ENCODE peak calls at places on chromosomes 5 and 9, in five cellular contexts. O is adrenal gland, Q is dorsolateral prefrontal cortex, X is transverse colon, N is thyroid gland. B is an unnamed sample.

GRCh38 chr9:26502311-26502710 is 390.3 kb downstream of the CAAP1 start:
- DNase-seq in N (no peak), O (no peak), X (no peak), Q (no peak), B (no peak)

GRCh38 chr9:135282001-135282731 is 194.7 kb downstream of the OLFM1 start:
- DNase-seq in O (peak; percentile 95), Q (peak; percentile 78), X (peak; percentile 78), N (peak; percentile 92), B (peak; percentile 49)

GRCh38 chr5:135107101-135107500 is 73.1 kb upstream of the PITX1 start:
- DNase-seq in O (no peak), N (no peak), Q (peak; percentile 30), X (peak; percentile 43), B (peak; percentile 71)

GRCh38 chr5:40734986-40735385 is 20.8 kb downstream of the TTC33 start:
- DNase-seq in X (no peak), N (no peak), Q (no peak), O (no peak), B (no peak)

GRCh38 chr5:168047669-168048111 is 243.8 kb upstream of the WWC1 start:
- DNase-seq in O (no peak), Q (peak; percentile 43), X (no peak), N (peak; percentile 72), B (no peak)

GRCh38 chr5:32068561-32068960 is 105.6 kb downstream of the GOLPH3 start:
- DNase-seq in O (no peak), X (no peak), Q (no peak), N (no peak), B (no peak)

GRCh38 chr9:100933656-100934055 is 94.9 kb upstream of the PLPPR1 start:
- DNase-seq in O (no peak), Q (no peak), X (no peak), N (no peak), B (peak; percentile 14)

GRCh38 chr9:136885950-136886578 is at the start of gene TRAF2:
- DNase-seq in O (peak; percentile 99), X (peak; percentile 98), N (peak; percentile 97), Q (peak; percentile 100), B (peak; percentile 99)

GRCh38 chr9:100697339-100697738 is 119.5 kb downstream of the CAVIN4 start:
- DNase-seq in Q (no peak), O (no peak), X (no peak), N (no peak), B (no peak)

GRCh38 chr5:91223886-91224285 is 159.2 kb downstream of the ARRDC3 start:
- DNase-seq in O (no peak), N (no peak), X (no peak), Q (no peak), B (no peak)

GRCh38 chr5:127176769-127177168 is 103.5 kb upstream of the C5orf63 start:
- DNase-seq in X (no peak), Q (no peak), O (no peak), N (no peak), B (no peak)

GRCh38 chr5:151107738-151108520 is 27.1 kb upstream of the TNIP1 start:
- DNase-seq in X (peak; percentile 67), N (peak; percentile 87), Q (no peak), O (no peak), B (peak; percentile 81)

GRCh38 chr5:34494111-34494755 is 161.9 kb upstream of the RAI14 start:
- DNase-seq in O (no peak), N (no peak), X (no peak), Q (no peak), B (no peak)

DNA sequence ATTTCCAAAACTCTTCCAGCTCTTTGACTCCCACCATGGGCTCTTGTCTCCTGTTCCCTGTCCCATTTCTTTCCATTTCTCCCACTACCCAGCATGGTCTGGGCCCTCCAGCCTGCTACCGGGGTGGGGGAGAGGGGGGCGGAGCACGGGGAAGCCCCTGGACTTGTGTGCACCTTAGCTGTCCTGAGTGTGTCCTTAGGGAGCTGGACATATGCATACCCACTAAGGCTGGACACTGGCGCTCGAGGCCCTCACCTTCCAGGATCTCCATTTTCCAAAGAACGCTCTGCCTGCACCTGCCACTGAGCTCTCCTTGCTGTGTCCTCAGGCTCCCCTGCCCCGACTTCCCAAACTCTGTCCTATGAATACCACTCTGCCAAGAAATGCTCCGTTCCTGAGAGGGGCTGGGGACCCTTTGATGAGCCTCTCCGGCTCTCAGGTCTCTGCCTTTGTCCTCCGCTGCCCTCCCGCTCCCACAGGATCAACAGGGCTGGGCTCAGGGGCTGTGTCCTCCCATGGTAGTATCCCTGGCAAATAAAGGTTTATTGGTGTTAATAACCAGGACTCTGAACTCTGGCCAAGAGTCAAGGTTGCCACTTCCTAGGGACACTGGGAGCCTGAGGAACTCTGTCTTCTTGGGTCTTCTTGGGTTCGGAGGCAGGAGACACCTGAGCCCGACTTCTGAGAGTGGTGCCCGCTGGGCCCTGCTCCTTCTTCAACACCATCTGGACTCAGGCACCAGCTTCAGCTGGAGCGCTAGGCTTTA is 831 bp upstream of the SHROOM1 start:
- DNase-seq in N (no peak), Q (no peak), O (no peak), X (peak; percentile 63), B (no peak)
- H3K27me3 ChIP-seq in N (no peaks in the 10 kb centered on the region), Q (no peaks in the 10 kb centered on the region), O (no peaks in the 10 kb centered on the region), X (peaks cover 1% of the 10 kb centered on the region), B (no peaks in the 10 kb centered on the region)

GRCh38 chr5:173304591-173304988 is 23.6 kb downstream of the STC2 start:
- DNase-seq in O (no peak), Q (no peak), N (no peak), X (no peak), B (no peak)
- H3K27me3 ChIP-seq in O (peaks cover 5% of the 10 kb centered on the region), Q (no peaks in the 10 kb centered on the region), N (no peaks in the 10 kb centered on the region), X (peaks cover 17% of the 10 kb centered on the region), B (no peaks in the 10 kb centered on the region)

GRCh38 chr5:154542581-154542980 is 64.6 kb upstream of the HAND1 start:
- DNase-seq in X (no peak), Q (no peak), N (no peak), O (no peak), B (peak; percentile 58)
- H3K27me3 ChIP-seq in X (peaks cover 3% of the 10 kb centered on the region), Q (no peaks in the 10 kb centered on the region), N (no peaks in the 10 kb centered on the region), O (peaks cover 5% of the 10 kb centered on the region), B (peaks cover 19% of the 10 kb centered on the region)

GRCh38 chr5:149785341-149785740 is 55.2 kb downstream of the PPARGC1B start:
- DNase-seq in O (no peak), X (peak; percentile 63), N (no peak), Q (no peak), B (no peak)
- H3K27me3 ChIP-seq in O (no peaks in the 10 kb centered on the region), X (no peaks in the 10 kb centered on the region), N (no peaks in the 10 kb centered on the region), Q (no peaks in the 10 kb centered on the region), B (no peaks in the 10 kb centered on the region)

DNA sequence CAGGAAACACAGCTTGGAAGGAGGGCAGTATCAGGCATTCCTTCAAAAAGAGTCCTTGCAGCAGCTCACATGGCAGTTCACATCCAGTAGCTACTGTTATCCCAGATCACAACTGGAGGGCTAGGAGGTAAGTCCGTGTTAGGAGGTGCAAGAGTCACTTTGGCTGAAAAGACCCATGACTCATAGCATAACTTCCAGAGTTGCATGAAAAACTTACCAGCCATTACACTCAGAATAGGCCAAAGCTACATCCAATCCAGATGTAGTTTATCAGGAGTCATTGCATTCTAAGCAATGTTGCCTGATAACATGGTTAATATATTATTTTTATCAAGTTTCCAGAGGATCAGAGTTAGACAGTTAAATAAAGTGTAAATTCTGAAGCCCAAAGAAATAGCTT is 1126.4 kb upstream of the SEMA6A start:
- DNase-seq in X (no peak), Q (no peak), O (no peak), N (no peak), B (no peak)
- H3K27me3 ChIP-seq in X (no peaks in the 10 kb centered on the region), Q (no peaks in the 10 kb centered on the region), O (no peaks in the 10 kb centered on the region), N (no peaks in the 10 kb centered on the region), B (no peaks in the 10 kb centered on the region)

GRCh38 chr5:6551287-6551954 is 81.4 kb downstream of the NSUN2 start:
- DNase-seq in Q (no peak), N (no peak), O (no peak), X (no peak), B (peak; percentile 99)
- H3K27me3 ChIP-seq in Q (no peaks in the 10 kb centered on the region), N (no peaks in the 10 kb centered on the region), O (no peaks in the 10 kb centered on the region), X (no peaks in the 10 kb centered on the region), B (no peaks in the 10 kb centered on the region)

GRCh38 chr9:5872496-5872895 is 18.2 kb upstream of the MLANA start:
- DNase-seq in Q (no peak), X (no peak), O (no peak), N (no peak), B (no peak)
- H3K27me3 ChIP-seq in Q (no peaks in the 10 kb centered on the region), X (no peaks in the 10 kb centered on the region), O (no peaks in the 10 kb centered on the region), N (no peaks in the 10 kb centered on the region), B (no peaks in the 10 kb centered on the region)

B was measured in MG63.